ENCODE peak calls at places on chromosome 6, in six cellular contexts. One of them, this sample, is unnamed.

GRCh38 chr6:163579111-163579879 is 164.8 kb downstream of the QKI start:
- DNase-seq in SK-N-SH: no peak
- DNase-seq in K562: peak; percentile 37
- DNase-seq in HCT116: no peak
- DNase-seq in HepG2: no peak
- DNase-seq in H1: no peak
- DNase-seq in this sample: no peak

GRCh38 chr6:93418448-93419303 is 683 bp downstream of the EPHA7 start:
- DNase-seq in SK-N-SH: peak; percentile 50
- DNase-seq in K562: no peak
- DNase-seq in HCT116: no peak
- DNase-seq in HepG2: no peak
- DNase-seq in H1: no peak
- DNase-seq in this sample: no peak

GRCh38 chr6:123770247-123770949 is 33.3 kb upstream of the NKAIN2 start:
- DNase-seq in SK-N-SH: no peak
- DNase-seq in K562: no peak
- DNase-seq in HCT116: no peak
- DNase-seq in HepG2: no peak
- DNase-seq in H1: no peak
- DNase-seq in this sample: no peak

GRCh38 chr6:285030-285771 is 7.1 kb upstream of the DUSP22 start:
- DNase-seq in SK-N-SH: no peak
- DNase-seq in K562: no peak
- DNase-seq in HCT116: no peak
- DNase-seq in HepG2: no peak
- DNase-seq in H1: no peak
- DNase-seq in this sample: no peak

GRCh38 chr6:22590423-22590822 is 21.1 kb downstream of the HDGFL1 start:
- DNase-seq in SK-N-SH: peak; percentile 39
- DNase-seq in K562: no peak
- DNase-seq in HCT116: no peak
- DNase-seq in HepG2: no peak
- DNase-seq in H1: no peak
- DNase-seq in this sample: no peak

GRCh38 chr6:133463789-133464188 is 222.6 kb downstream of the EYA4 start:
- DNase-seq in SK-N-SH: no peak
- DNase-seq in K562: no peak
- DNase-seq in HCT116: no peak
- DNase-seq in HepG2: no peak
- DNase-seq in H1: no peak
- DNase-seq in this sample: no peak

GRCh38 chr6:110250838-110251237 is 70.6 kb downstream of the CDC40 start:
- DNase-seq in SK-N-SH: no peak
- DNase-seq in K562: peak; percentile 32
- DNase-seq in HCT116: no peak
- DNase-seq in HepG2: peak; percentile 19
- DNase-seq in H1: no peak
- DNase-seq in this sample: no peak

GRCh38 chr6:12748815-12749521 is 32.4 kb downstream of the PHACTR1 start:
- DNase-seq in SK-N-SH: peak; percentile 87
- DNase-seq in K562: no peak
- DNase-seq in HCT116: no peak
- DNase-seq in HepG2: no peak
- DNase-seq in H1: peak; percentile 57
- DNase-seq in this sample: no peak

GRCh38 chr6:122838060-122838780 is 49.2 kb downstream of the SMPDL3A start:
- DNase-seq in SK-N-SH: peak; percentile 14
- DNase-seq in K562: no peak
- DNase-seq in HCT116: no peak
- DNase-seq in HepG2: peak; percentile 18
- DNase-seq in H1: no peak
- DNase-seq in this sample: no peak

GRCh38 chr6:160455484-160456213 is 107.5 kb downstream of the SLC22A3 start:
- DNase-seq in SK-N-SH: peak; percentile 64
- DNase-seq in K562: peak; percentile 83
- DNase-seq in HCT116: peak; percentile 29
- DNase-seq in HepG2: peak; percentile 62
- DNase-seq in H1: peak; percentile 49
- DNase-seq in this sample: peak; percentile 10

GRCh38 chr6:8005136-8005535 is 59.1 kb downstream of the BLOC1S5 start:
- DNase-seq in SK-N-SH: no peak
- DNase-seq in K562: no peak
- DNase-seq in HCT116: no peak
- DNase-seq in HepG2: no peak
- DNase-seq in H1: no peak
- DNase-seq in this sample: no peak

GRCh38 chr6:73180076-73180717 is 45.1 kb downstream of the KHDC1L start:
- DNase-seq in SK-N-SH: no peak
- DNase-seq in K562: no peak
- DNase-seq in HCT116: no peak
- DNase-seq in HepG2: no peak
- DNase-seq in H1: no peak
- DNase-seq in this sample: no peak

GRCh38 chr6:170263410-170263809 is 27.5 kb downstream of the DLL1 start:
- DNase-seq in SK-N-SH: no peak
- DNase-seq in K562: no peak
- DNase-seq in HCT116: no peak
- DNase-seq in HepG2: no peak
- DNase-seq in H1: no peak
- DNase-seq in this sample: no peak

GRCh38 chr6:113684382-113684901 is 172.7 kb upstream of the MARCKS start:
- DNase-seq in SK-N-SH: no peak
- DNase-seq in K562: no peak
- DNase-seq in HCT116: no peak
- DNase-seq in HepG2: peak; percentile 24
- DNase-seq in H1: no peak
- DNase-seq in this sample: no peak

GRCh38 chr6:136923116-136923953 is 1.2 kb downstream of the SLC35D3 start:
- DNase-seq in SK-N-SH: peak; percentile 58
- DNase-seq in K562: no peak
- DNase-seq in HCT116: no peak
- DNase-seq in HepG2: no peak
- DNase-seq in H1: no peak
- DNase-seq in this sample: no peak

GRCh38 chr6:48764261-48764660 is 653.3 kb upstream of the PTCHD4 start:
- DNase-seq in SK-N-SH: no peak
- DNase-seq in K562: no peak
- DNase-seq in HCT116: no peak
- DNase-seq in HepG2: no peak
- DNase-seq in H1: no peak
- DNase-seq in this sample: no peak

GRCh38 chr6:107488875-107489635 is 862 bp upstream of the SOBP start:
- DNase-seq in SK-N-SH: peak; percentile 82
- DNase-seq in K562: peak; percentile 31
- DNase-seq in HCT116: no peak
- DNase-seq in HepG2: peak; percentile 44
- DNase-seq in H1: no peak
- DNase-seq in this sample: no peak

GRCh38 chr6:4640139-4640538 is 136.1 kb upstream of the CDYL start:
- DNase-seq in SK-N-SH: no peak
- DNase-seq in K562: no peak
- DNase-seq in HCT116: no peak
- DNase-seq in HepG2: no peak
- DNase-seq in H1: no peak
- DNase-seq in this sample: no peak

GRCh38 chr6:14068133-14068532 is 49.4 kb upstream of the CD83 start:
- DNase-seq in SK-N-SH: no peak
- DNase-seq in K562: no peak
- DNase-seq in HCT116: no peak
- DNase-seq in HepG2: no peak
- DNase-seq in H1: no peak
- DNase-seq in this sample: no peak

GRCh38 chr6:35016417-35017221 is 124.5 kb downstream of the TCP11 start:
- DNase-seq in SK-N-SH: no peak
- DNase-seq in K562: no peak
- DNase-seq in HCT116: no peak
- DNase-seq in HepG2: no peak
- DNase-seq in H1: no peak
- DNase-seq in this sample: no peak

GRCh38 chr6:36418558-36418957 is 24.1 kb downstream of the PXT1 start:
- DNase-seq in SK-N-SH: no peak
- DNase-seq in K562: no peak
- DNase-seq in HCT116: no peak
- DNase-seq in HepG2: no peak
- DNase-seq in H1: no peak
- DNase-seq in this sample: no peak

GRCh38 chr6:47260021-47260420 is 49.7 kb downstream of the TNFRSF21 start:
- DNase-seq in SK-N-SH: no peak
- DNase-seq in K562: no peak
- DNase-seq in HCT116: no peak
- DNase-seq in HepG2: no peak
- DNase-seq in H1: no peak
- DNase-seq in this sample: no peak

GRCh38 chr6:47263268-47263667 is 46.4 kb downstream of the TNFRSF21 start:
- DNase-seq in SK-N-SH: no peak
- DNase-seq in K562: no peak
- DNase-seq in HCT116: no peak
- DNase-seq in HepG2: no peak
- DNase-seq in H1: no peak
- DNase-seq in this sample: no peak

GRCh38 chr6:47261191-47261590 is 48.5 kb downstream of the TNFRSF21 start:
- DNase-seq in SK-N-SH: no peak
- DNase-seq in K562: no peak
- DNase-seq in HCT116: no peak
- DNase-seq in HepG2: no peak
- DNase-seq in H1: no peak
- DNase-seq in this sample: no peak

GRCh38 chr6:47264775-47265184 is 44.9 kb downstream of the TNFRSF21 start:
- DNase-seq in SK-N-SH: no peak
- DNase-seq in K562: no peak
- DNase-seq in HCT116: no peak
- DNase-seq in HepG2: no peak
- DNase-seq in H1: no peak
- DNase-seq in this sample: no peak

DNA sequence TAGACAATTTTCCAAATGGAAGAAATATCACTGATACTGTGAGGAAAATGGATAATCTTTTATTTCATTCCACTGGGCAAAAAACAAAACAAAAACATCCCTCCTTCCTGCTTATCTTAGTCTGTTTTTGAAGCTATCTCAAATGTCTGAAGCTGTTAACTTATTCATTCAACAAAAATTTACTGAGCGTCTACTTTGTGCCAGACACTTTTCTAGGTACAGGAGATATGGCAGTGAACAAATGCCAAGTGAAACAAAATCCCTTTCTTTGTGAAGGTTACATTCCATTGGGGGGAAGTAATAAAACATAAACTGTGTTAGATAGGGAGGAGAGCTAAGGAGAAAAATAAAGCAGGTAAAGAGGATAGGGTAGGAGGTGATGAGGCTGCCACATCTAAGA is 47.5 kb downstream of the TNFRSF21 start:
- DNase-seq in SK-N-SH: no peak
- DNase-seq in K562: no peak
- DNase-seq in HCT116: no peak
- DNase-seq in HepG2: no peak
- DNase-seq in H1: no peak
- DNase-seq in this sample: no peak
- H3K9ac ChIP-seq in SK-N-SH: no peak overlapping the region
- H3K9ac ChIP-seq in K562: no peak overlapping the region
- H3K9ac ChIP-seq in HCT116: no peak overlapping the region
- H3K9ac ChIP-seq in HepG2: no peak overlapping the region
- H3K9ac ChIP-seq in H1: no peak overlapping the region
- H3K9ac ChIP-seq in this sample: no peak overlapping the region

GRCh38 chr6:100549406-100550167 is 84.9 kb upstream of the SIM1 start:
- DNase-seq in SK-N-SH: no peak
- DNase-seq in K562: no peak
- DNase-seq in HCT116: no peak
- DNase-seq in HepG2: no peak
- DNase-seq in H1: no peak
- DNase-seq in this sample: no peak
- TF ChIP-seq POLR2AphosphoS5 in SK-N-SH: no peak
- TF ChIP-seq POLR2AphosphoS5 in K562: no peak
- TF ChIP-seq POLR2AphosphoS5 in HCT116: no peak
- TF ChIP-seq POLR2AphosphoS5 in HepG2: no peak
- TF ChIP-seq POLR2AphosphoS5 in H1: no peak
- TF ChIP-seq POLR2AphosphoS5 in this sample: no peak

GRCh38 chr6:32128751-32129296 is 778 bp upstream of the ATF6B start:
- DNase-seq in SK-N-SH: no peak
- DNase-seq in K562: no peak
- DNase-seq in HCT116: no peak
- DNase-seq in HepG2: no peak
- DNase-seq in H1: no peak
- DNase-seq in this sample: no peak
- H3K9ac ChIP-seq in SK-N-SH: peak overlapping the region; percentile 83
- H3K9ac ChIP-seq in K562: peak overlapping the region; percentile 90
- H3K9ac ChIP-seq in HCT116: peak overlapping the region; percentile 73
- H3K9ac ChIP-seq in HepG2: peak overlapping the region; percentile 75
- H3K9ac ChIP-seq in H1: no peak overlapping the region
- H3K9ac ChIP-seq in this sample: peak overlapping the region; percentile 86

GRCh38 chr6:98463038-98463437 is 371.3 kb upstream of the POU3F2 start:
- DNase-seq in SK-N-SH: no peak
- DNase-seq in K562: no peak
- DNase-seq in HCT116: no peak
- DNase-seq in HepG2: no peak
- DNase-seq in H1: no peak
- DNase-seq in this sample: no peak
- TF ChIP-seq POLR2AphosphoS5 in SK-N-SH: no peak
- TF ChIP-seq POLR2AphosphoS5 in K562: no peak
- TF ChIP-seq POLR2AphosphoS5 in HCT116: no peak
- TF ChIP-seq POLR2AphosphoS5 in HepG2: no peak
- TF ChIP-seq POLR2AphosphoS5 in H1: no peak
- TF ChIP-seq POLR2AphosphoS5 in this sample: no peak

GRCh38 chr6:43175676-43176422 is 4.8 kb downstream of the SRF start:
- DNase-seq in SK-N-SH: no peak
- DNase-seq in K562: no peak
- DNase-seq in HCT116: no peak
- DNase-seq in HepG2: no peak
- DNase-seq in H1: no peak
- DNase-seq in this sample: no peak

GRCh38 chr6:43176423-43176786 is 5.3 kb downstream of the SRF start:
- DNase-seq in SK-N-SH: no peak
- DNase-seq in K562: no peak
- DNase-seq in HCT116: no peak
- DNase-seq in HepG2: no peak
- DNase-seq in H1: no peak
- DNase-seq in this sample: no peak

GRCh38 chr6:43173496-43174262 is 2.6 kb downstream of the SRF start:
- DNase-seq in SK-N-SH: no peak
- DNase-seq in K562: no peak
- DNase-seq in HCT116: no peak
- DNase-seq in HepG2: no peak
- DNase-seq in H1: no peak
- DNase-seq in this sample: no peak

GRCh38 chr6:43172127-43173007 is 1.3 kb downstream of the SRF start:
- DNase-seq in SK-N-SH: peak; percentile 74
- DNase-seq in K562: peak; percentile 84
- DNase-seq in HCT116: no peak
- DNase-seq in HepG2: peak; percentile 29
- DNase-seq in H1: no peak
- DNase-seq in this sample: no peak

GRCh38 chr6:43174263-43175112 is 3.4 kb downstream of the SRF start:
- DNase-seq in SK-N-SH: peak; percentile 95
- DNase-seq in K562: peak; percentile 99
- DNase-seq in HCT116: peak; percentile 94
- DNase-seq in HepG2: peak; percentile 99
- DNase-seq in H1: peak; percentile 90
- DNase-seq in this sample: peak; percentile 80
- H3K9ac ChIP-seq in SK-N-SH: peak overlapping the region; percentile 42
- H3K9ac ChIP-seq in K562: peak overlapping the region; percentile 82
- H3K9ac ChIP-seq in HCT116: peak overlapping the region; percentile 87
- H3K9ac ChIP-seq in HepG2: peak overlapping the region; percentile 96
- H3K9ac ChIP-seq in H1: peak overlapping the region; percentile 54
- H3K9ac ChIP-seq in this sample: no peak overlapping the region

GRCh38 chr6:108559097-108559883 is 1.4 kb upstream of the FOXO3 start:
- DNase-seq in SK-N-SH: peak; percentile 85
- DNase-seq in K562: peak; percentile 78
- DNase-seq in HCT116: no peak
- DNase-seq in HepG2: peak; percentile 64
- DNase-seq in H1: no peak
- DNase-seq in this sample: no peak
- TF ChIP-seq POLR2AphosphoS5 in SK-N-SH: no peak
- TF ChIP-seq POLR2AphosphoS5 in K562: peak; percentile 93
- TF ChIP-seq POLR2AphosphoS5 in HCT116: peak; percentile 82
- TF ChIP-seq POLR2AphosphoS5 in HepG2: peak; percentile 87
- TF ChIP-seq POLR2AphosphoS5 in H1: no peak
- TF ChIP-seq POLR2AphosphoS5 in this sample: peak; percentile 77

This sample was measured in SK-N-MC.